ENCODE peak calls at places on chromosomes 13 and 19, in eight cellular contexts. X is activated CD8-positive, alpha-beta memory T cell treated with anti-CD3 and anti-CD28 coated beads for 1 hour; F is upper lobe of left lung; W is neuronal stem cell; A is stimulated activated CD4-positive, alpha-beta T cell treated with anti-CD3 and anti-CD28 coated beads, Interleukin-15, amount 100 ng/mL, for 1 hour; U is GM04503; V is nephron progenitor cell; J is HuH-7.5. L is an unnamed sample.

GRCh38 chr13:32941368-32941767 is 74.9 kb upstream of the KL start:
- DNase-seq in X (no peak), F (no peak), W (no peak), A (no peak), U (no peak), V (no peak), J (no peak), L (no peak)

GRCh38 chr19:17076539-17076919 is 952 bp downstream of the MYO9B start:
- DNase-seq in X (no peak), F (no peak), W (no peak), A (no peak), U (no peak), V (peak), J (peak), L (no peak)

GRCh38 chr19:5983367-5983955 is 5.5 kb upstream of the RANBP3 start:
- DNase-seq in X (no peak), F (no peak), W (no peak), A (no peak), U (peak), V (no peak), J (no peak), L (no peak)

GRCh38 chr19:5057860-5058259 is 88.9 kb downstream of the KDM4B start:
- DNase-seq in X (no peak), F (no peak), W (no peak), A (no peak), U (no peak), V (no peak), J (no peak), L (no peak)

GRCh38 chr19:12833747-12834417 is 497 bp downstream of the RTBDN start:
- DNase-seq in X (no peak), F (peak), W (no peak), A (peak), U (no peak), V (peak), J (no peak), L (no peak)

GRCh38 chr13:75375329-75375728 is 106.6 kb downstream of the TBC1D4 start:
- DNase-seq in X (no peak), F (no peak), W (no peak), A (no peak), U (no peak), V (no peak), J (no peak), L (no peak)

GRCh38 chr19:13089139-13089856 is 13.4 kb downstream of the LYL1 start:
- DNase-seq in X (no peak), F (no peak), W (no peak), A (no peak), U (no peak), V (no peak), J (peak), L (no peak)

GRCh38 chr13:23695711-23696512 is 125.7 kb downstream of the TNFRSF19 start:
- DNase-seq in X (peak), F (peak), W (no peak), A (peak), U (no peak), V (no peak), J (no peak), L (no peak)

GRCh38 chr13:84137292-84137691 is 255.0 kb upstream of the SLITRK1 start:
- DNase-seq in X (no peak), F (no peak), W (no peak), A (no peak), U (no peak), V (no peak), J (no peak), L (no peak)

GRCh38 chr19:43316591-43317319 is 36.7 kb upstream of the CD177 start:
- DNase-seq in X (no peak), F (peak), W (no peak), A (no peak), U (no peak), V (peak), J (peak), L (peak)

GRCh38 chr19:1675633-1676350 is 23.4 kb upstream of the TCF3 start:
- DNase-seq in X (no peak), F (peak), W (no peak), A (no peak), U (no peak), V (peak), J (peak), L (no peak)

GRCh38 chr13:79037197-79037596 is 368.9 kb downstream of the RBM26 start:
- DNase-seq in X (no peak), F (no peak), W (no peak), A (no peak), U (no peak), V (no peak), J (no peak), L (no peak)

GRCh38 chr19:21940684-21941083 is 70.1 kb downstream of the ZNF208 start:
- DNase-seq in X (no peak), F (peak), W (no peak), A (no peak), U (no peak), V (no peak), J (no peak), L (no peak)

GRCh38 chr19:35986664-35987570 is 8.1 kb upstream of the SDHAF1 start:
- DNase-seq in X (no peak), F (peak), W (no peak), A (no peak), U (no peak), V (peak), J (peak), L (no peak)

GRCh38 chr13:38159710-38160109 is 189.9 kb upstream of the UFM1 start:
- DNase-seq in X (no peak), F (no peak), W (no peak), A (no peak), U (no peak), V (no peak), J (no peak), L (no peak)

GRCh38 chr19:12985049-12985776 is 10.1 kb upstream of the NFIX start:
- DNase-seq in X (no peak), F (peak), W (no peak), A (no peak), U (no peak), V (no peak), J (no peak), L (no peak)

GRCh38 chr19:7595466-7596133 is at the start of gene CAMSAP3:
- DNase-seq in X (no peak), F (peak), W (peak), A (peak), U (no peak), V (peak), J (peak), L (no peak)

GRCh38 chr19:38213911-38214625 is 10.0 kb downstream of the DPF1 start:
- DNase-seq in X (peak), F (no peak), W (no peak), A (peak), U (no peak), V (no peak), J (no peak), L (no peak)

GRCh38 chr19:40178756-40179155 is 12.5 kb upstream of the MAP3K10 start:
- DNase-seq in X (no peak), F (no peak), W (no peak), A (no peak), U (no peak), V (no peak), J (no peak), L (no peak)

GRCh38 chr13:112838038-112838965 is 130.7 kb upstream of the MCF2L start:
- DNase-seq in X (no peak), F (no peak), W (no peak), A (no peak), U (no peak), V (no peak), J (no peak), L (no peak)

GRCh38 chr19:56837492-56837891 is 3.0 kb downstream of the PEG3 start:
- DNase-seq in X (no peak), F (peak), W (no peak), A (no peak), U (no peak), V (no peak), J (no peak), L (no peak)

GRCh38 chr13:80524447-80525215 is 183.7 kb upstream of the SPRY2 start:
- DNase-seq in X (no peak), F (no peak), W (no peak), A (no peak), U (no peak), V (no peak), J (no peak), L (no peak)

L was measured in Panc1.